ENCODE peak calls at places on chromosomes 16 and 17, in six cellular contexts. D is right cardiac atrium; W is Peyer's patch; F is CD8-positive, alpha-beta T cell; H is aorta; M is A549. A is an unnamed sample.
A peak's percentile ranks its signal among the peaks of the same experiment; 100 is the strongest.

GRCh38 chr17:42586514-42587230 is 9.1 kb upstream of the PSMC3IP start:
- DNase-seq in D (no peak), H (no peak), F (no peak), M (no peak), W (peak; percentile 34), A (no peak)

GRCh38 chr17:15981208-15981607 is 18.3 kb downstream of the ZSWIM7 start:
- DNase-seq in D (no peak), M (no peak), F (no peak), W (no peak), H (no peak), A (no peak)

GRCh38 chr17:37848690-37849616 is 75.3 kb upstream of the TBC1D3K start:
- DNase-seq in F (no peak), M (peak; percentile 86), H (no peak), W (no peak), D (no peak), A (no peak)

GRCh38 chr17:57357392-57357784 is 101.1 kb downstream of the MSI2 start:
- DNase-seq in H (no peak), M (no peak), D (peak; percentile 79), W (peak; percentile 25), F (no peak), A (no peak)

GRCh38 chr16:20734782-20735181 is 6.8 kb downstream of the THUMPD1 start:
- DNase-seq in M (no peak), W (no peak), F (no peak), D (no peak), H (no peak), A (no peak)

GRCh38 chr16:11203111-11203623 is 52.8 kb downstream of the SOCS1 start:
- DNase-seq in D (no peak), H (no peak), F (no peak), M (no peak), W (no peak), A (no peak)

GRCh38 chr17:72804949-72805348 is 287.5 kb downstream of the SLC39A11 start:
- DNase-seq in H (no peak), W (no peak), F (no peak), M (no peak), D (no peak), A (no peak)

GRCh38 chr17:81831957-81832607 is 1.0 kb downstream of the MCRIP1 start:
- DNase-seq in W (peak; percentile 28), F (no peak), M (no peak), H (no peak), D (no peak), A (peak; percentile 54)

GRCh38 chr17:50845260-50846147 is 10.1 kb downstream of the WFIKKN2 start:
- DNase-seq in F (no peak), M (no peak), W (no peak), D (peak; percentile 54), H (peak; percentile 66), A (no peak)

GRCh38 chr16:79599837-79600635 is 501 bp downstream of the MAF start:
- DNase-seq in D (peak; percentile 89), H (peak; percentile 85), F (peak; percentile 14), M (peak; percentile 19), W (peak; percentile 30), A (no peak)

GRCh38 chr16:86389566-86390328 is 120.6 kb upstream of the FOXF1 start:
- DNase-seq in H (no peak), M (no peak), D (no peak), F (no peak), W (no peak), A (no peak)

GRCh38 chr17:68432086-68432864 is 25.0 kb downstream of the WIPI1 start:
- DNase-seq in H (no peak), M (no peak), F (no peak), W (no peak), D (no peak), A (no peak)

GRCh38 chr17:20189322-20189721 is 180.2 kb downstream of the SPECC1 start:
- DNase-seq in D (no peak), M (no peak), F (no peak), W (no peak), H (no peak), A (no peak)

GRCh38 chr17:55897301-55897700 is 146.4 kb downstream of the PCTP start:
- DNase-seq in H (no peak), F (no peak), M (no peak), D (no peak), W (no peak), A (no peak)

GRCh38 chr17:62616993-62617893 is 10.2 kb upstream of the MRC2 start:
- DNase-seq in H (no peak), M (no peak), F (no peak), W (no peak), D (no peak), A (no peak)

GRCh38 chr16:86222965-86223551 is 287.3 kb upstream of the FOXF1 start:
- DNase-seq in H (no peak), F (no peak), M (no peak), D (no peak), W (no peak), A (no peak)

GRCh38 chr16:54286330-54287017 is at the start of gene IRX3:
- DNase-seq in W (no peak), M (peak; percentile 88), D (peak; percentile 93), H (peak; percentile 93), F (no peak), A (no peak)

GRCh38 chr16:15055141-15056053 is 477 bp downstream of the NTAN1 start:
- DNase-seq in M (peak; percentile 30), H (peak; percentile 87), D (no peak), F (no peak), W (peak; percentile 77), A (peak; percentile 82)

GRCh38 chr16:10929853-10930754 is 12.2 kb downstream of the DEXI start:
- DNase-seq in H (peak; percentile 84), M (no peak), D (no peak), W (no peak), F (no peak), A (no peak)

GRCh38 chr16:64627288-64627687 is 494.6 kb downstream of the CDH11 start:
- DNase-seq in M (no peak), W (no peak), F (no peak), D (no peak), H (peak; percentile 36), A (no peak)

GRCh38 chr17:18190629-18191028 is 7.0 kb downstream of the ALKBH5 start:
- DNase-seq in M (no peak), W (no peak), F (no peak), D (no peak), H (no peak), A (no peak)

GRCh38 chr17:75843577-75844529 is at the start of gene UNC13D:
- DNase-seq in H (no peak), F (peak; percentile 62), D (peak; percentile 77), W (peak; percentile 81), M (no peak), A (peak; percentile 68)

GRCh38 chr16:73058221-73058615 is 10.3 kb upstream of the ZFHX3 start:
- DNase-seq in M (no peak), H (peak; percentile 84), F (no peak), W (no peak), D (peak; percentile 85), A (no peak)

GRCh38 chr17:64063088-64063487 is 42.7 kb upstream of the ICAM2 start:
- DNase-seq in H (no peak), F (no peak), W (no peak), M (no peak), D (no peak), A (no peak)

GRCh38 chr17:45104497-45104896 is 27.8 kb downstream of the PLCD3 start:
- DNase-seq in H (no peak), D (peak; percentile 10), M (no peak), W (no peak), F (no peak), A (no peak)

GRCh38 chr17:45104029-45104428 is 28.3 kb downstream of the PLCD3 start:
- DNase-seq in F (no peak), D (no peak), H (no peak), M (no peak), W (no peak), A (no peak)

GRCh38 chr17:45102856-45103255 is 29.5 kb downstream of the PLCD3 start:
- DNase-seq in M (no peak), F (no peak), H (no peak), D (no peak), W (no peak), A (no peak)

GRCh38 chr17:45101883-45102811 is 30.2 kb downstream of the PLCD3 start:
- DNase-seq in H (no peak), W (no peak), M (no peak), F (no peak), D (peak; percentile 42), A (no peak)

DNA sequence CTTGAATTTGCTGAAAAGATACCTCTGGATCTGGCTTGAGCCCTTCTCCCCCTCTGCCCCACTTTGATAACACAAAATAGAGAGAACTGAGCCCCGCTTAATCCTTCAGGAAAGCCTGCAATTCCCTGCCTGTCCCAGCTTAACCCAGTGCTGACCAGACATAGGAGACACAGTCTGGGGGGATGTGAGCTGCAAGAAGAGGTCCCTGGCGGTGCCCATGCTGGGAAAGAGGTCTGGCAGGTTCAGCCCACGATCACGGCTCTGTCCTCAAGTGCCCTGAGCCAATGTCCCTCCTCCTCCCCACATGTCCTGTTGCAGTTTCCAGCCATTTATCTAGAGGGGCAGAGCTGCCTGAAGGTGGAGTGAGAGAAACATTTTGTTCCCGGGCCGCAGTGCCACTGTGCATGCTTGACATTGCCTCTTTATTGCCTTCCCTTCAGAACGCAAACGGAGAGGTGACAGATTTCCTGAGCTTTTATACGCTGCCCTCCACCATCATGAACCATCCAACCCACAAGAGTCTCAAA is 29.0 kb downstream of the PLCD3 start:
- DNase-seq in F (no peak), W (no peak), H (no peak), D (no peak), M (no peak), A (no peak)
- H3K27ac ChIP-seq in F (no peak overlapping the region), W (no peak overlapping the region), H (no peak overlapping the region), D (peak overlapping the region; percentile 79), M (no peak overlapping the region), A (no peak overlapping the region)

DNA sequence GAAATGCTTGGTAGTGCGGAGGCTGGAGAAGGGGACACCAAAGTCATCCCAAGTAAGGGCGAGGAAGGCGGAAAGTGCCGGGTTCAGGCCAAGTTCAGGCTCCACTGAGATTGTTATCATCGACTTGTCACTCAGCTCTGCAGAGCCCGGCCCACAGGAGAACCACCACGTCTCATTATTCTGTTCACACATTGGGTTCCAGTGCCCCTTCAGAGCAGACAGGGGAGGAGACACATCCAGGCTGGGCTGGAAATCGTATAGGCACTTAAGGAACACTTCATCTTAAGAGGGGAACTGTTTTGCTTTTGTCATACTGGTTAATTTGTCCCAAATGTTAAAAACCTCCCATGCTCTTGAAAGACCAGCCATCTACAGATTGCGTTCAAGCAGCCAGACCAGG is 118.3 kb upstream of the ADAMTS18 start:
- DNase-seq in F (no peak), H (no peak), D (no peak), M (no peak), W (no peak), A (no peak)
- H3K27ac ChIP-seq in F (no peak overlapping the region), H (no peak overlapping the region), D (no peak overlapping the region), M (no peak overlapping the region), W (no peak overlapping the region), A (no peak overlapping the region)

DNA sequence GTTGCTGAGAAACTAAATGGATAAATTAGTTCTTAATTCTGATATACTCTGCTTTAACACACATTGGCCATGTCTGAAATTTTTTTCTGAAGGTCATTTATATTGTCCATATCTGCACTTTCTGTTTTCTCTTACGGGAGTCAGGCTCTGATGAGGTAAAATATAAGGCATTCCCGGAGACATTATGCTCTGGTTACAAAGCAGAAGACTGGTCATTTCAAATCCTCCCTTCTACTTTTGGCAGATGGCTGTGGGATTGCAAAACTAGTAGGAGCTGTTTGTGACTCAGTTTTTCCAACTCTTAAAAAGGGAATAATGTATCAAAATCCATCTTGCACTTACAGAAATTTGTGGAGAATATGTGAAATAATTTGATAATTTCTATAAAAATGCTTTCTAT is 92.2 kb upstream of the CPHXL start:
- DNase-seq in M (no peak), H (no peak), W (no peak), D (no peak), F (no peak), A (no peak)
- H3K27ac ChIP-seq in M (no peak overlapping the region), H (no peak overlapping the region), W (no peak overlapping the region), D (no peak overlapping the region), F (no peak overlapping the region), A (no peak overlapping the region)

GRCh38 chr16:24853830-24854229 is 8.1 kb downstream of the SLC5A11 start:
- DNase-seq in D (peak; percentile 72), M (peak; percentile 68), W (no peak), F (no peak), H (no peak), A (no peak)
- H3K27ac ChIP-seq in D (no peak overlapping the region), M (peak overlapping the region; percentile 89), W (no peak overlapping the region), F (no peak overlapping the region), H (no peak overlapping the region), A (no peak overlapping the region)